ENCODE peak calls at places on chromosomes 5 and 9, in four cellular contexts. B, O, U and V are unnamed samples.

GRCh38 chr9:17204611-17205165 is 69.8 kb downstream of the CNTLN start:
- DNase-seq in B (no peak), O (no peak), U (no peak), V (no peak)

GRCh38 chr5:136901-137300 is 44.9 kb downstream of the PLEKHG4B start:
- DNase-seq in B (no peak), O (no peak), U (no peak), V (no peak)

GRCh38 chr9:129109504-129109903 is 1.1 kb downstream of the CRAT start:
- DNase-seq in B (peak; percentile 72), O (peak; percentile 50), U (peak; percentile 69), V (no peak)

GRCh38 chr9:108580021-108580439 is 275.8 kb downstream of the ACTL7B start:
- DNase-seq in B (no peak), O (peak; percentile 45), U (no peak), V (no peak)

GRCh38 chr5:41347569-41347968 is 134.2 kb upstream of the C6 start:
- DNase-seq in B (no peak), O (no peak), U (no peak), V (no peak)

GRCh38 chr9:88829276-88829675 is 162.0 kb upstream of the S1PR3 start:
- DNase-seq in B (no peak), O (no peak), U (no peak), V (no peak)

GRCh38 chr5:75538201-75538600 is 26.5 kb downstream of the POLK start:
- DNase-seq in B (no peak), O (no peak), U (no peak), V (no peak)

GRCh38 chr9:81776390-81776789 is 87.0 kb upstream of the TLE1 start:
- DNase-seq in B (no peak), O (no peak), U (no peak), V (no peak)

GRCh38 chr9:68955281-68955680 is 58.6 kb downstream of the PRKACG start:
- DNase-seq in B (no peak), O (no peak), U (no peak), V (no peak)

GRCh38 chr9:113787871-113788270 is 88.2 kb upstream of the ZNF618 start:
- DNase-seq in B (no peak), O (no peak), U (no peak), V (no peak)

GRCh38 chr5:160477266-160477970 is 55.8 kb downstream of the PTTG1 start:
- DNase-seq in B (no peak), O (no peak), U (no peak), V (no peak)

GRCh38 chr9:110192531-110193326 is 15.2 kb downstream of the C9orf152 start:
- DNase-seq in B (no peak), O (peak; percentile 35), U (no peak), V (no peak)

GRCh38 chr5:1298723-1299510 is 4.0 kb upstream of the TERT start:
- DNase-seq in B (no peak), O (no peak), U (no peak), V (no peak)

GRCh38 chr5:172173771-172174170 is 14.3 kb downstream of the STK10 start:
- DNase-seq in B (no peak), O (no peak), U (no peak), V (no peak)

GRCh38 chr9:5326893-5327548 is 12.7 kb downstream of the RLN1 start:
- DNase-seq in B (no peak), O (peak; percentile 21), U (no peak), V (no peak)

GRCh38 chr5:15966651-15967050 is 212.9 kb downstream of the MARCHF11 start:
- DNase-seq in B (no peak), O (no peak), U (no peak), V (no peak)

GRCh38 chr5:81506900-81507588 is 113.1 kb upstream of the ACOT12 start:
- DNase-seq in B (no peak), O (peak; percentile 48), U (peak; percentile 72), V (peak; percentile 80)

GRCh38 chr5:14268738-14269137 is 125.6 kb downstream of the TRIO start:
- DNase-seq in B (no peak), O (no peak), U (peak; percentile 69), V (no peak)

GRCh38 chr5:16700081-16700480 is 83.3 kb upstream of the RETREG1 start:
- DNase-seq in B (no peak), O (no peak), U (no peak), V (no peak)

GRCh38 chr5:1510151-1510561 is 13.6 kb downstream of the LPCAT1 start:
- DNase-seq in B (peak; percentile 7), O (no peak), U (no peak), V (no peak)

GRCh38 chr9:34252670-34253459 is 74.0 kb downstream of the UBAP1 start:
- DNase-seq in B (peak; percentile 68), O (peak; percentile 76), U (peak; percentile 71), V (peak; percentile 78)

GRCh38 chr5:89342106-89342876 is 459.3 kb upstream of the MEF2C start:
- DNase-seq in B (no peak), O (no peak), U (no peak), V (no peak)

GRCh38 chr5:170108266-170108785 is 2.6 kb downstream of the FOXI1 start:
- DNase-seq in B (no peak), O (no peak), U (no peak), V (no peak)
- H3K27ac ChIP-seq in B (no peak overlapping the region), O (no peak overlapping the region), U (no peak overlapping the region), V (no peak overlapping the region)

DNA sequence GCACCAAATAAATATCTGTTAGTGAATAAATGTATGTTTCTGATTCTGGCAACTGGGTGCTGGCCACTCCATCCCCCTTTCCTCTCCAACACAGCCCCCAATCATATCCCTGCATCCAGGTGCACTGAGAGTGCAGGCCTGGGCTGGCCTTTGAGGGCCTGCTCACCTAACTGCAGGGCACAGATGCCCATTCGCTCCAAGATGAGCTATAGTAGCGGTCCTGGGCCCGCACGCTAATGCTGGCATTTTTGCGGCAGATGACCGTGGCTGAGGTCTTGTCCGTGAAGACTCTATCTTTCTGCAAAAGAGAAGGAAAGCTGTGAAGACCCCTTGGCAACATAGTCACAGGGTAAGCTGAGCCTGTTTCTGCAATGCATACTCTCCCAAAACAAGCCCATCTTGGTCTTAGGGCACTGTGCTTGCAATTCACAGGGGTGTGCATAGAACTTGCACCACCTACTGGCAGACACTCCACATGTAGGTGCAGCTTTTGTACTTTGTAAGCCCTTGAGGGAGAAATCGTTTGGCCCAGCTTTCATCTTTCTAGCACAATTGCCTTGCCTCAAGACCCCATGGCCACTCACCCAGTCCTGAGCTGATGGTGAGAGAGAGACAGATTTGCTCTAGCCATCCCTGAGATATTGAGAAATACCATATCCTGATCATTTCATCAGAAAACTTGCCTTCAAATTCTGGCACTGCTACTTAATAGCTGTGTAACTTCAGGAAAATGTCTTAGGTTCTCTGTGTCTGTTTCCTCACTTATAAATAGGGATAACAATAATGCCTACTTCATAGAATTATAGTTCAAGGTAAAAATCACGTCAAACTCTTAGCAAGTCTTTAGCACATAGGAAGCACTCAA is 13.5 kb downstream of the IL12B start:
- DNase-seq in B (no peak), O (peak; percentile 30), U (no peak), V (peak; percentile 19)
- TF ChIP-seq CTCF in B (peak; percentile 35), O (peak; percentile 59), U (peak; percentile 9), V (peak; percentile 21)

DNA sequence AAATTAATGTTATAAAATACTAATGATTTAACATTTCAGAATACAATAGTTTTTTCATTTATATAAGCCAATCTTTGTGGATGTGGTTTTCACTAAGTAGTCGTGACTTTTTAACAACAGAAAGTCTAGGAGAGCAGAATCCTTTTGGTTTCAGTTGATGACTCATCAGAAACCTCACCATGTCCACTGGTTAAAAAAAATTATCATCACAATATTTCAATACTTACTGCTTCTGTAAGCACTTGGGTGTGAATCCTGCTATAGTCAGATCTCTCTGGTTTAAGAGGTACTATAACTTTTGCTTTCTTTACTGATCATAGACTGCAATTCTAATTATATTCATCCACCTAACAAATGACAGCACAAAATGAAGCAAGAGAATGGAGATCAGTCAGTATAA is 77.2 kb downstream of the MRPS30 start:
- DNase-seq in B (no peak), O (no peak), U (no peak), V (no peak)
- H3K4me1 ChIP-seq in B (no peaks in the 10 kb centered on the region), O (no peaks in the 10 kb centered on the region), U (no peaks in the 10 kb centered on the region), V (no peaks in the 10 kb centered on the region)

GRCh38 chr5:142360051-142360498 is 35.3 kb upstream of the SPRY4 start:
- DNase-seq in B (no peak), O (no peak), U (no peak), V (no peak)

GRCh38 chr5:142364251-142365145 is 39.7 kb upstream of the SPRY4 start:
- DNase-seq in B (peak; percentile 39), O (no peak), U (peak; percentile 54), V (peak; percentile 64)

GRCh38 chr5:142360607-142361120 is 35.8 kb upstream of the SPRY4 start:
- DNase-seq in B (no peak), O (peak; percentile 38), U (no peak), V (no peak)

GRCh38 chr5:142366007-142366406 is 41.2 kb upstream of the SPRY4 start:
- DNase-seq in B (no peak), O (no peak), U (no peak), V (no peak)

GRCh38 chr5:142363619-142363963 is 38.8 kb upstream of the SPRY4 start:
- DNase-seq in B (no peak), O (no peak), U (no peak), V (no peak)
- H3K27ac ChIP-seq in B (peak overlapping the region; percentile 2), O (peak overlapping the region; percentile 79), U (peak overlapping the region; percentile 69), V (peak overlapping the region; percentile 88)

DNA sequence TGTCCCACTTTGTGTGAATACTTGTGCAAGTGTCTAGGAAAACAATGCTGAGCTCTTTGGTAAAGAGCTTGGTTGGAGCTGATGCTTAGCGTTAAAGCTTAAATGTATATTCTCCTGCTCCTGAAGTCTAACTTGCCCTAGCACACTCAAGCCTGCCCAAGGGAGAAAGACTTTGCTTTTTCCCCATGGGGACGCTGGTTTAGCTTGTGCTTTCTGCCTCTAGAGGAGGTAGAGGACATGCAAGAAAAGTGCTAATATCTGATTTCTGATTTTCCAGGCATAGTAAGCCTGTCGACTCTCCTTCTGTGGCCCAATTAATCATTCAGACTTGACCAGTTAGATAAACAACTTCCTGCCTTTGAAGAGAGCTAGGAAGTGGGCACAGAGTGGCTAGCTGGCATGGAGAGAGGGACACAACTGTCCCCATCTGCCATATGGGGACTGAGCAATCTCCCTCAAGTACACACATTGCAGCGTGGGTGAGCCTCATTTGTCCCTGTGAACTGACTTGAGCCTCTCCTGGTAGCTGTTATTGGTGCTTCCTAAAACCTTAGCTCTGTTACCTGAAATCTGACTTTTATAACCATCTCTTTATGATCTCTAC is 348.4 kb downstream of the BRINP1 start:
- DNase-seq in B (no peak), O (no peak), U (no peak), V (no peak)
- TF ChIP-seq CTCF in B (no peak), O (no peak), U (no peak), V (no peak)